ENCODE peak calls at places on chromosomes 5 and 9, in five cellular contexts. A, O, H, T and G are unnamed samples.

GRCh38 chr5:88722546-88722945 is 160.4 kb downstream of the MEF2C start:
- DNase-seq in T (no peak), O (no peak), H (no peak), A (no peak), G (peak)

GRCh38 chr9:116151966-116152381 is 1.6 kb upstream of the PAPPA start:
- DNase-seq in A (no peak), O (no peak), T (no peak), H (no peak), G (no peak)

GRCh38 chr9:101639785-101640437 is 45.1 kb upstream of the PPP3R2 start:
- DNase-seq in H (no peak), A (no peak), O (no peak), T (no peak), G (no peak)

GRCh38 chr9:21031091-21031817 is at the start of gene HACD4:
- DNase-seq in A (peak), H (peak), T (peak), O (no peak), G (peak)

GRCh38 chr9:81499021-81499454 is 190.3 kb downstream of the TLE1 start:
- DNase-seq in H (no peak), T (no peak), O (no peak), A (peak), G (no peak)

GRCh38 chr9:4548796-4549725 is 58.8 kb downstream of the SLC1A1 start:
- DNase-seq in T (no peak), O (peak), H (no peak), A (no peak), G (peak)

GRCh38 chr5:138832218-138832617 is 42.9 kb downstream of the LRRTM2 start:
- DNase-seq in T (no peak), A (no peak), H (no peak), O (no peak), G (no peak)

GRCh38 chr9:73219985-73220626 is 68.4 kb downstream of the ANXA1 start:
- DNase-seq in O (no peak), T (no peak), H (peak), A (no peak), G (no peak)

GRCh38 chr9:116873441-116873840 is 186.3 kb downstream of the TRIM32 start:
- DNase-seq in O (no peak), T (no peak), H (no peak), A (no peak), G (no peak)

GRCh38 chr9:93304574-93305496 is 120.9 kb downstream of the WNK2 start:
- DNase-seq in A (peak), T (peak), O (peak), H (peak), G (peak)

GRCh38 chr9:135506327-135507103 is 6.0 kb downstream of the MRPS2 start:
- DNase-seq in T (no peak), O (peak), H (peak), A (no peak), G (peak)

GRCh38 chr5:129973716-129974426 is 69.6 kb downstream of the CHSY3 start:
- DNase-seq in H (no peak), A (no peak), T (no peak), O (no peak), G (no peak)

GRCh38 chr9:129826344-129826743 is 2.4 kb upstream of the TOR1A start:
- DNase-seq in A (no peak), O (peak), T (no peak), H (no peak), G (no peak)

GRCh38 chr9:13963005-13963653 is 350.8 kb downstream of the NFIB start:
- DNase-seq in T (no peak), O (no peak), H (no peak), A (no peak), G (no peak)

GRCh38 chr5:131609774-131610173 is 25.3 kb downstream of the RAPGEF6 start:
- DNase-seq in A (no peak), O (no peak), T (no peak), H (no peak), G (no peak)

GRCh38 chr5:162052671-162053070 is 14.9 kb upstream of the GABRG2 start:
- DNase-seq in T (no peak), O (no peak), A (no peak), H (no peak), G (peak)

GRCh38 chr5:180160215-180160614 is 48.8 kb downstream of the RASGEF1C start:
- DNase-seq in O (no peak), H (no peak), T (no peak), A (no peak), G (no peak)

GRCh38 chr9:72674961-72675360 is 153.6 kb downstream of the TMC1 start:
- DNase-seq in H (no peak), T (no peak), O (no peak), A (no peak), G (no peak)

GRCh38 chr5:31554552-31554951 is 22.5 kb downstream of the C5orf22 start:
- DNase-seq in T (no peak), A (no peak), H (no peak), O (no peak), G (no peak)

GRCh38 chr9:114434878-114435311 is 47.1 kb upstream of the AKNA start:
- DNase-seq in O (peak), T (peak), A (peak), H (no peak), G (peak)

GRCh38 chr5:147441191-147441695 is 68.6 kb downstream of the DPYSL3 start:
- DNase-seq in A (no peak), T (no peak), O (no peak), H (no peak), G (no peak)

GRCh38 chr9:121201738-121202533 is at the start of gene RAB14:
- DNase-seq in A (peak), H (peak), O (peak), T (peak), G (peak)
- TF ChIP-seq POLR2AphosphoS5 in A (peak), H (no peak), O (peak), T (peak), G (peak)

GRCh38 chr9:133368249-133368881 is 7.5 kb downstream of the SURF4 start:
- DNase-seq in O (no peak), A (no peak), T (no peak), H (no peak), G (no peak)
- TF ChIP-seq POLR2AphosphoS5 in O (no peak), A (peak), T (no peak), H (no peak), G (no peak)

GRCh38 chr9:127854169-127854833 is at the start of gene ENG:
- DNase-seq in O (no peak), H (peak), A (peak), T (no peak), G (peak)
- TF ChIP-seq POLR2AphosphoS5 in O (no peak), H (no peak), A (no peak), T (no peak), G (no peak)

DNA sequence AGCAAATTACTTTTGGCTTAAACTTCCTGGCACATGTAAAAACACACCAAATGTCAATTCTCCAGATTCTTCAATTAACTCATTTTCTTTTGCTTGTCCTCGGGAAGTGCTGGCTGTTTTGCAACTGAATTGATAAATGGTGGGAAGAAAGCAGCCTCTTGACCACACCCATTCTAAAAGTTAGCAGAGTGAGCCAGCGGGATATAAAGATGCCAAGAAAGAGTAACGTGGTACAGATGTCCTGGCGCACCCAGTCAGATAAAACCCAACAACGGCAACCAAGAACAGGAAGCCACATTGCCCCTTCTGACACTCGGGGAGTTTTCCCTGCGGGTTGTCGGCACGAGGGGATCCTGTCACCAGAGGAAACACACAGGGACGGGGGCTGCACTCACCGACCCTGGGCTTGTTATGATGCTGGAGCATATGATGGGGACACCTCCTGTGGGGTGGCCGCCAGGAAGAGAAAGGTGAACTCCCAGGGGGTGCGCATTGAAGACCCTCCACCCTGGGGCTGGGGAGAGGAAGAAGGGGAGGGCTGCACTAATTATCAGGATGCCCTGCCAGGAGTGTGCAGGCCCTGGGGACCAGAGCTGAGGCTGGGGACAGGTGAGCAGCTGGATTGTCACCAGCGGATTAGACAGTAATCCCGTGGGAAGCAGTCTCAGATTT is 59.1 kb downstream of the CRB2 start:
- DNase-seq in A (no peak), T (no peak), O (no peak), H (no peak), G (no peak)
- TF ChIP-seq POLR2AphosphoS5 in A (no peak), T (no peak), O (no peak), H (no peak), G (no peak)

GRCh38 chr5:6601271-6601670 is 31.6 kb downstream of the NSUN2 start:
- DNase-seq in T (no peak), H (no peak), A (no peak), O (no peak), G (no peak)
- TF ChIP-seq POLR2AphosphoS5 in T (no peak), H (no peak), A (no peak), O (no peak), G (no peak)

GRCh38 chr5:1385395-1386273 is 40.7 kb upstream of the CLPTM1L start:
- DNase-seq in A (peak), T (peak), H (peak), O (peak), G (peak)
- TF ChIP-seq POLR2AphosphoS5 in A (peak), T (peak), H (no peak), O (no peak), G (peak)

GRCh38 chr5:58582411-58583393 is at the start of gene RAB3C:
- DNase-seq in T (peak), O (peak), H (peak), A (peak), G (peak)
- TF ChIP-seq POLR2AphosphoS5 in T (no peak), O (no peak), H (no peak), A (peak), G (peak)

GRCh38 chr9:1231998-1232919 is 182.1 kb downstream of the DMRT2 start:
- DNase-seq in H (peak), O (no peak), T (no peak), A (peak), G (no peak)
- TF ChIP-seq POLR2AphosphoS5 in H (no peak), O (no peak), T (no peak), A (peak), G (no peak)

DNA sequence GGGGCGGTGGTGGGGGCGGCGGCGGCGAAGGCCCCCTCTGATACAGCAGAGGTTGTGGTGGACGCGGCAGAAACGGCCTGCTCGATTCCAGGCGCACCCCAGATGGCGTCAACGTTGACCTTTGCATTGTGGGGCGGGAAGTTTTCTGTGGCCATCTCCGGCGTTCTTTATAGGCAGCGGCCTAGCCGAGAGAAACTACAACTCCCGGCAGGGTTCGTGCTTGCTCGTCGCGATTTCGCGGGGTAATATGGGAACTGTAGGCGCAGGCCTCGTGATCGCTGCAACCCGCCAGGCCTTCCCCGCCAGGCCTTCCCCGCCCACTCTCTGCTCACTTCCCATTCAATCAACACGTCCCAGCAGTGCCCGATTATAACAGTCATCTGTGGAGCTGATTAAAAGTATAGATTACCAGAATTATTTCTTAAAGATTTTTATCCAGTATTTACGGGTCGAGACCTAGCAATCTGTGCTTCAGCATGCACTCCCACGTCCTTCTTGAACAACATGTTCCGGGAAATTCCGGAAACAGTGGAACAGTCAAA is at the start of gene BOD1:
- DNase-seq in O (peak), A (peak), H (peak), T (peak), G (peak)
- TF ChIP-seq POLR2AphosphoS5 in O (no peak), A (peak), H (no peak), T (no peak), G (no peak)